ENCODE peak calls at places on chromosomes 13 and 19, in five cellular contexts. H is PC-3; G is ureter; E is activated CD8-positive, alpha-beta memory T cell treated with anti-CD3 and anti-CD28 coated beads for 4 hours; S is stimulated activated naive CD4-positive, alpha-beta T cell. T is an unnamed sample.

GRCh38 chr13:32019612-32020233 is 11.9 kb upstream of the FRY start:
- DNase-seq in S (peak; percentile 10), E (no peak), H (peak; percentile 49), G (peak; percentile 55), T (no peak)

GRCh38 chr13:113557013-113557412 is 27.5 kb upstream of the TFDP1 start:
- DNase-seq in E (no peak), H (no peak), S (no peak), G (peak; percentile 12), T (peak; percentile 44)

GRCh38 chr13:30708541-30708940 is 26.8 kb upstream of the ALOX5AP start:
- DNase-seq in G (peak; percentile 2), S (no peak), H (no peak), E (no peak), T (no peak)

GRCh38 chr19:13774217-13775191 is at the start of gene C19orf53:
- DNase-seq in E (peak; percentile 74), H (peak; percentile 96), S (peak; percentile 81), G (peak; percentile 90), T (peak; percentile 91)

GRCh38 chr19:42794751-42795150 is 29.3 kb upstream of the PSG8 start:
- DNase-seq in G (no peak), S (no peak), E (no peak), H (no peak), T (no peak)

GRCh38 chr19:33514885-33515485 is 6.6 kb downstream of the PEPD start:
- DNase-seq in G (no peak), H (peak; percentile 43), S (no peak), E (no peak), T (no peak)

GRCh38 chr19:7973883-7974282 is 30.4 kb upstream of the TIMM44 start:
- DNase-seq in E (no peak), H (no peak), G (no peak), S (no peak), T (peak; percentile 62)

GRCh38 chr13:109649713-109650112 is 136.7 kb downstream of the IRS2 start:
- DNase-seq in G (no peak), E (no peak), S (no peak), H (peak; percentile 37), T (no peak)

GRCh38 chr13:114035583-114036501 is 62.0 kb upstream of the C13orf46 start:
- DNase-seq in H (no peak), S (no peak), G (no peak), E (no peak), T (peak; percentile 72)

GRCh38 chr13:111202745-111203144 is 87.6 kb downstream of the ARHGEF7 start:
- DNase-seq in E (no peak), S (no peak), G (no peak), H (peak; percentile 18), T (peak; percentile 69)

GRCh38 chr13:99984463-99985242 is 3.1 kb downstream of the ZIC2 start:
- DNase-seq in S (no peak), E (no peak), H (no peak), G (no peak), T (no peak)

GRCh38 chr13:86945596-86945995 is 725.6 kb upstream of the SLITRK5 start:
- DNase-seq in E (no peak), G (no peak), H (no peak), S (no peak), T (no peak)

GRCh38 chr19:35673121-35673804 is 6.9 kb downstream of the UPK1A start:
- DNase-seq in H (no peak), S (no peak), E (peak; percentile 7), G (no peak), T (peak; percentile 60)

GRCh38 chr19:11814707-11815050 is 606 bp downstream of the ZNF440 start:
- DNase-seq in E (no peak), G (no peak), S (no peak), H (peak; percentile 50), T (no peak)

GRCh38 chr19:7942981-7943443 is 454 bp downstream of the TIMM44 start:
- DNase-seq in E (no peak), H (peak; percentile 23), S (no peak), G (no peak), T (no peak)

GRCh38 chr13:30576528-30576927 is 41.2 kb upstream of the USPL1 start:
- DNase-seq in E (peak; percentile 38), H (peak; percentile 27), G (peak; percentile 47), S (peak; percentile 42), T (no peak)